ENCODE peak calls at places on chromosomes 2 and 18, in ten cellular contexts. M, S, C, I, K, N, Y, F, D and T are unnamed samples.

GRCh38 chr18:12049983-12050811 is 43.4 kb upstream of the ANKRD62 start:
- DNase-seq in K (no peak), I (no peak), S (no peak), C (no peak), F (no peak), M (no peak), N (no peak), Y (no peak), D (no peak), T (no peak)

GRCh38 chr2:88059979-88060906 is 4.7 kb upstream of the KRCC1 start:
- DNase-seq in Y (no peak), S (no peak), F (no peak), K (peak; percentile 55), C (peak; percentile 73), D (no peak), M (peak; percentile 35), I (peak; percentile 59), N (peak; percentile 39), T (peak; percentile 1)

GRCh38 chr2:2765176-2765800 is 434.2 kb upstream of the MYT1L start:
- DNase-seq in N (no peak), S (no peak), Y (no peak), C (no peak), F (no peak), M (no peak), K (peak; percentile 23), I (no peak), D (no peak), T (no peak)

GRCh38 chr18:6960656-6961055 is 156.9 kb downstream of the LAMA1 start:
- DNase-seq in K (no peak), D (no peak), C (no peak), I (peak; percentile 37), S (no peak), M (no peak), Y (peak; percentile 56), F (no peak), N (peak; percentile 26), T (no peak)

GRCh38 chr18:21141678-21142422 is 30.2 kb upstream of the ROCK1 start:
- DNase-seq in M (no peak), N (no peak), D (no peak), C (no peak), I (no peak), F (no peak), S (no peak), K (no peak), Y (no peak), T (no peak)

GRCh38 chr2:47715552-47715951 is 67.4 kb upstream of the MSH6 start:
- DNase-seq in Y (no peak), S (no peak), C (no peak), I (no peak), K (no peak), F (no peak), N (no peak), M (no peak), D (no peak), T (no peak)

GRCh38 chr2:119292226-119292625 is 68.6 kb downstream of the STEAP3 start:
- DNase-seq in K (peak; percentile 82), C (no peak), M (no peak), Y (no peak), N (peak; percentile 51), D (no peak), S (no peak), I (no peak), F (no peak), T (no peak)

GRCh38 chr2:85231952-85232351 is 95.8 kb downstream of the TGOLN2 start:
- DNase-seq in D (no peak), C (no peak), N (no peak), K (no peak), Y (no peak), S (no peak), I (no peak), M (no peak), F (no peak), T (no peak)

GRCh38 chr2:10349725-10350124 is 47.0 kb downstream of the HPCAL1 start:
- DNase-seq in C (no peak), S (no peak), N (no peak), I (no peak), D (no peak), Y (no peak), F (no peak), M (no peak), K (no peak), T (no peak)

GRCh38 chr18:44835555-44836156 is 155.0 kb downstream of the SETBP1 start:
- DNase-seq in C (no peak), D (no peak), N (no peak), M (no peak), Y (no peak), I (peak; percentile 39), S (peak; percentile 25), F (no peak), K (no peak), T (no peak)

GRCh38 chr18:295756-296155 is 27.9 kb upstream of the THOC1 start:
- DNase-seq in M (no peak), N (peak; percentile 8), D (no peak), F (no peak), I (no peak), C (no peak), Y (no peak), K (no peak), S (no peak), T (no peak)